ENCODE peak calls at places on chromosome 5, in eight cellular contexts. I is ELR, G is upper lobe of right lung, E is hypothalamus, F is neural progenitor cell, Z is SJSA1, N is HCT116, H is EL. L is an unnamed sample.

GRCh38 chr5:8686707-8687106 is 817.8 kb downstream of the MTRR start:
- DNase-seq in I (no peak), G (no peak), E (no peak), F (no peak), Z (no peak), N (no peak), H (no peak), L (no peak)

GRCh38 chr5:107670927-107671741 is at the start of gene EFNA5:
- DNase-seq in I (peak; percentile 65), G (peak; percentile 76), E (no peak), F (peak; percentile 65), Z (no peak), N (peak; percentile 26), H (peak; percentile 61), L (peak; percentile 37)

GRCh38 chr5:97167435-97167834 is 15.6 kb downstream of the RIOK2 start:
- DNase-seq in I (no peak), G (no peak), E (no peak), F (no peak), Z (no peak), N (no peak), H (no peak), L (no peak)

GRCh38 chr5:31415009-31415923 is 116.6 kb downstream of the DROSHA start:
- DNase-seq in I (peak; percentile 7), G (no peak), E (no peak), F (no peak), Z (no peak), N (no peak), H (peak; percentile 18), L (no peak)

GRCh38 chr5:143700994-143701393 is 111.0 kb upstream of the HMHB1 start:
- DNase-seq in I (peak; percentile 15), G (no peak), E (no peak), F (no peak), Z (no peak), N (no peak), H (no peak), L (no peak)

GRCh38 chr5:10836991-10837390 is 76.0 kb upstream of the DAP start:
- DNase-seq in I (peak; percentile 48), G (no peak), E (no peak), F (no peak), Z (no peak), N (no peak), H (peak; percentile 74), L (no peak)

GRCh38 chr5:180130291-180130869 is 58.8 kb upstream of the RNF130 start:
- DNase-seq in I (no peak), G (peak; percentile 40), E (no peak), F (no peak), Z (peak; percentile 33), N (no peak), H (no peak), L (no peak)

GRCh38 chr5:168585119-168585912 is 6.1 kb upstream of the PANK3 start:
- DNase-seq in I (no peak), G (no peak), E (no peak), F (no peak), Z (no peak), N (no peak), H (no peak), L (no peak)

GRCh38 chr5:674630-675011 is 18.5 kb downstream of the TPPP start:
- DNase-seq in I (no peak), G (peak; percentile 60), E (peak; percentile 66), F (no peak), Z (peak; percentile 39), N (no peak), H (no peak), L (no peak)

GRCh38 chr5:75831561-75831960 is 114.3 kb upstream of the POC5 start:
- DNase-seq in I (no peak), G (no peak), E (no peak), F (no peak), Z (no peak), N (no peak), H (no peak), L (no peak)

GRCh38 chr5:63727583-63727982 is 234.7 kb downstream of the HTR1A start:
- DNase-seq in I (no peak), G (no peak), E (no peak), F (no peak), Z (no peak), N (no peak), H (no peak), L (no peak)

GRCh38 chr5:144390133-144390532 is 219.5 kb downstream of the KCTD16 start:
- DNase-seq in I (peak; percentile 23), G (no peak), E (no peak), F (peak; percentile 23), Z (no peak), N (no peak), H (peak; percentile 19), L (peak; percentile 10)

GRCh38 chr5:37755581-37755980 is 84.3 kb downstream of the GDNF start:
- DNase-seq in I (no peak), G (no peak), E (no peak), F (no peak), Z (no peak), N (no peak), H (no peak), L (no peak)

GRCh38 chr5:137750436-137750835 is 3.7 kb downstream of the HNRNPA0 start:
- DNase-seq in I (no peak), G (no peak), E (no peak), F (no peak), Z (no peak), N (no peak), H (no peak), L (no peak)

GRCh38 chr5:179317411-179318192 is 27.7 kb downstream of the ADAMTS2 start:
- DNase-seq in I (no peak), G (peak; percentile 55), E (no peak), F (no peak), Z (no peak), N (no peak), H (no peak), L (no peak)

GRCh38 chr5:113166710-113167366 is 190.2 kb downstream of the DCP2 start:
- DNase-seq in I (peak; percentile 85), G (no peak), E (no peak), F (peak; percentile 8), Z (peak; percentile 93), N (peak; percentile 97), H (peak; percentile 81), L (peak; percentile 97)